ENCODE peak calls at places on chromosome 16, in eight cellular contexts. X is upper lobe of right lung, H is breast epithelium, G is hypothalamus, Z is SK-N-DZ, K is neural crest cell, J is HTR-8/SVneo, O is activated gamma-delta T cell treated with Interleukin-2 at 50 U/mL for 16 hours. R is an unnamed sample.

GRCh38 chr16:56279132-56279531 is 87.8 kb downstream of the GNAO1 start:
- DNase-seq in K (no peak), X (peak; percentile 50), Z (no peak), H (peak; percentile 38), J (no peak), G (no peak), O (peak; percentile 60), R (no peak)

GRCh38 chr16:7313170-7313569 is 19.5 kb upstream of the RBFOX1 start:
- DNase-seq in K (peak; percentile 22), H (no peak), O (no peak), G (no peak), J (no peak), X (no peak), Z (no peak), R (no peak)

GRCh38 chr16:89897204-89897603 is 21.5 kb upstream of the MC1R start:
- DNase-seq in Z (no peak), X (no peak), H (no peak), K (no peak), J (no peak), O (no peak), G (no peak), R (no peak)

GRCh38 chr16:25089346-25089745 is 22.2 kb upstream of the LCMT1 start:
- DNase-seq in G (no peak), Z (no peak), K (no peak), J (no peak), X (no peak), H (no peak), O (no peak), R (no peak)

GRCh38 chr16:70418274-70418992 is 20.5 kb downstream of the ST3GAL2 start:
- DNase-seq in K (no peak), J (no peak), H (no peak), X (no peak), G (no peak), O (no peak), Z (no peak), R (no peak)

GRCh38 chr16:31703526-31704128 is 170.0 kb upstream of the ZNF267 start:
- DNase-seq in G (no peak), O (no peak), J (no peak), H (no peak), Z (no peak), X (no peak), K (no peak), R (no peak)

GRCh38 chr16:17304124-17304813 is 166.5 kb downstream of the XYLT1 start:
- DNase-seq in Z (no peak), O (no peak), J (no peak), H (no peak), K (no peak), X (no peak), G (no peak), R (no peak)

GRCh38 chr16:47387026-47387734 is 73.7 kb downstream of the ITFG1 start:
- DNase-seq in K (no peak), G (no peak), O (no peak), Z (peak; percentile 4), J (no peak), X (no peak), H (no peak), R (no peak)

GRCh38 chr16:68434654-68435210 is 13.6 kb downstream of the SMPD3 start:
- DNase-seq in G (no peak), J (no peak), X (no peak), Z (no peak), O (no peak), H (peak; percentile 80), K (no peak), R (peak; percentile 33)

GRCh38 chr16:15689290-15689689 is 39.2 kb downstream of the NDE1 start:
- DNase-seq in X (no peak), Z (no peak), K (no peak), G (no peak), O (no peak), J (no peak), H (no peak), R (no peak)

R was measured in mesenteric fat pad.